ENCODE peak calls at places on chromosomes 12 and 14, in eight cellular contexts. P is NCI-H1105 treated with DMSO at 0.1 percent for 48 hours; Z is SJSA1; X is activated CD4-positive, alpha-beta T cell treated with anti-CD3 and anti-CD28 coated beads, Interleukin-2, amount 10 ng/mL, durations not matched to agents 7 days and 5 days; H is lung microvascular endothelial cell; Y is stimulated activated CD4-positive, alpha-beta T cell treated with anti-CD3 and anti-CD28 coated beads, Interleukin-4, amount 100 ng/mL, for 48 hours; S is effector CD4-positive, alpha-beta T cell; K is stimulated activated CD8-positive, alpha-beta memory T cell treated with anti-CD3 and anti-CD28 coated beads, Interleukin-15, amount 100 ng/mL, for 24 hours. T is an unnamed sample.

GRCh38 chr12:107590369-107591094 is 95.1 kb upstream of the PWP1 start:
- DNase-seq in P (no peak), Z (no peak), X (no peak), H (no peak), Y (no peak), S (no peak), K (no peak), T (no peak)

GRCh38 chr14:104599446-104599845 is 5.1 kb downstream of the TMEM179 start:
- DNase-seq in P (no peak), Z (no peak), X (no peak), H (no peak), Y (no peak), S (no peak), K (no peak), T (no peak)

GRCh38 chr12:130196827-130197226 is 34.6 kb downstream of the FZD10 start:
- DNase-seq in P (no peak), Z (no peak), X (no peak), H (no peak), Y (no peak), S (no peak), K (no peak), T (no peak)

GRCh38 chr12:25456474-25456873 is 96.6 kb downstream of the LMNTD1 start:
- DNase-seq in P (no peak), Z (no peak), X (no peak), H (no peak), Y (no peak), S (no peak), K (no peak), T (no peak)

GRCh38 chr14:58395565-58395814 is 240 bp upstream of the TOMM20L start:
- DNase-seq in P (no peak), Z (no peak), X (no peak), H (no peak), Y (no peak), S (no peak), K (no peak), T (no peak)

GRCh38 chr12:104998423-104999346 is 12.6 kb downstream of the NOPCHAP1 start:
- DNase-seq in P (peak), Z (no peak), X (no peak), H (no peak), Y (no peak), S (no peak), K (no peak), T (no peak)

GRCh38 chr12:128707488-128707887 is 116.3 kb downstream of the SLC15A4 start:
- DNase-seq in P (no peak), Z (no peak), X (no peak), H (no peak), Y (no peak), S (no peak), K (no peak), T (no peak)

GRCh38 chr14:73625686-73626085 is 13.4 kb downstream of the ACOT6 start:
- DNase-seq in P (no peak), Z (no peak), X (no peak), H (peak), Y (no peak), S (no peak), K (no peak), T (no peak)

GRCh38 chr12:80269953-80270552 is 170.7 kb downstream of the OTOGL start:
- DNase-seq in P (peak), Z (no peak), X (peak), H (peak), Y (no peak), S (no peak), K (no peak), T (no peak)

T was measured in T-helper 22 cell.